ENCODE peak calls at places on chromosomes 13 and 19, in five cellular contexts. C, U, Q, Z and S are unnamed samples.

GRCh38 chr13:42333613-42334328 is 61.8 kb downstream of the AKAP11 start:
- DNase-seq in Q (peak), U (peak), C (no peak), Z (no peak), S (no peak)

GRCh38 chr19:6100284-6100915 is 9.9 kb downstream of the RFX2 start:
- DNase-seq in U (peak), C (peak), Z (no peak), Q (peak), S (no peak)

GRCh38 chr19:48603850-48604249 is 2.7 kb upstream of the SPACA4 start:
- DNase-seq in Z (no peak), C (no peak), Q (no peak), U (no peak), S (no peak)

GRCh38 chr13:114260818-114261217 is 20.6 kb upstream of the UPF3A start:
- DNase-seq in Z (no peak), Q (no peak), U (no peak), C (no peak), S (no peak)

GRCh38 chr13:23087884-23088283 is 92.9 kb upstream of the SGCG start:
- DNase-seq in C (no peak), Q (no peak), Z (no peak), U (peak), S (no peak)

GRCh38 chr13:43145556-43145955 is 122.2 kb downstream of the DNAJC15 start:
- DNase-seq in U (no peak), C (no peak), Z (no peak), Q (no peak), S (no peak)

GRCh38 chr13:97108535-97108910 is 113.6 kb upstream of the MBNL2 start:
- DNase-seq in C (no peak), Z (no peak), U (no peak), Q (no peak), S (no peak)

GRCh38 chr13:98650376-98651107 is 73.6 kb upstream of the STK24 start:
- DNase-seq in U (no peak), Q (no peak), C (no peak), Z (no peak), S (peak)

GRCh38 chr19:19502808-19503602 is 12.3 kb downstream of the TSSK6 start:
- DNase-seq in C (no peak), U (no peak), Z (no peak), Q (no peak), S (no peak)

GRCh38 chr13:72198967-72199601 is 332.1 kb upstream of the DACH1 start:
- DNase-seq in C (no peak), Z (no peak), Q (no peak), U (no peak), S (no peak)